ENCODE peak calls at places on chromosome 10, in nine cellular contexts. W, Y, Z, P, J, L, U, V and K are unnamed samples. For H3K36me3, the result is how much of the 10 kb centered on the place peaks cover.

GRCh38 chr10:33661580-33662269 is 327.3 kb upstream of the NRP1 start:
- DNase-seq in W (peak), Y (peak), Z (no peak), P (peak), J (peak), L (no peak), U (peak), V (peak), K (peak)

GRCh38 chr10:43259981-43260761 is 6.7 kb downstream of the RASGEF1A start:
- DNase-seq in W (peak), Y (no peak), Z (peak), P (peak), J (no peak), L (no peak), U (no peak), V (peak), K (no peak)

GRCh38 chr10:10193848-10194247 is 823.8 kb upstream of the CELF2 start:
- DNase-seq in W (no peak), Y (no peak), Z (no peak), P (no peak), J (no peak), L (no peak), U (no peak), V (no peak), K (no peak)

GRCh38 chr10:23001901-23002516 is 74.2 kb downstream of the ARMC3 start:
- DNase-seq in W (peak), Y (no peak), Z (no peak), P (no peak), J (no peak), L (no peak), U (peak), V (no peak), K (no peak)

GRCh38 chr10:101162677-101163076 is 31.6 kb downstream of the TLX1 start:
- DNase-seq in W (no peak), Y (no peak), Z (no peak), P (no peak), J (no peak), L (no peak), U (no peak), V (no peak), K (no peak)

GRCh38 chr10:71072146-71072819 is 140.1 kb upstream of the UNC5B start:
- DNase-seq in W (no peak), Y (no peak), Z (no peak), P (no peak), J (no peak), L (no peak), U (no peak), V (no peak), K (no peak)

GRCh38 chr10:68096913-68097509 is 12.3 kb upstream of the MYPN start:
- DNase-seq in W (peak), Y (peak), Z (no peak), P (no peak), J (no peak), L (no peak), U (peak), V (peak), K (peak)

GRCh38 chr10:122199070-122199469 is 72.0 kb upstream of the BTBD16 start:
- DNase-seq in W (no peak), Y (no peak), Z (no peak), P (peak), J (no peak), L (no peak), U (no peak), V (no peak), K (no peak)

GRCh38 chr10:120161116-120161515 is 268.6 kb downstream of the SEC23IP start:
- DNase-seq in W (no peak), Y (no peak), Z (no peak), P (no peak), J (no peak), L (no peak), U (peak), V (no peak), K (no peak)

GRCh38 chr10:126893841-126894240 is 11.4 kb upstream of the DOCK1 start:
- DNase-seq in W (no peak), Y (no peak), Z (no peak), P (no peak), J (no peak), L (no peak), U (no peak), V (no peak), K (no peak)

GRCh38 chr10:52312999-52313349 is 1.1 kb upstream of the DKK1 start:
- DNase-seq in W (no peak), Y (no peak), Z (no peak), P (no peak), J (no peak), L (no peak), U (peak), V (peak), K (no peak)

GRCh38 chr10:120735773-120736371 is 115.3 kb upstream of the WDR11 start:
- DNase-seq in W (peak), Y (peak), Z (no peak), P (no peak), J (no peak), L (no peak), U (peak), V (peak), K (no peak)

GRCh38 chr10:118045842-118046490 is 775 bp downstream of the RAB11FIP2 start:
- DNase-seq in W (no peak), Y (peak), Z (peak), P (no peak), J (peak), L (peak), U (peak), V (peak), K (peak)

GRCh38 chr10:35379226-35380137 is 43.2 kb downstream of the CCNY start:
- DNase-seq in W (no peak), Y (peak), Z (no peak), P (peak), J (no peak), L (peak), U (peak), V (peak), K (peak)

GRCh38 chr10:127990846-127991542 is 84.1 kb downstream of the PTPRE start:
- DNase-seq in W (no peak), Y (peak), Z (no peak), P (no peak), J (no peak), L (peak), U (peak), V (peak), K (no peak)

GRCh38 chr10:118251791-118252190 is 90.3 kb downstream of the FAM204A start:
- DNase-seq in W (no peak), Y (no peak), Z (no peak), P (no peak), J (no peak), L (no peak), U (peak), V (no peak), K (no peak)

GRCh38 chr10:68550747-68551411 is 9.3 kb upstream of the TET1 start:
- DNase-seq in W (peak), Y (peak), Z (no peak), P (no peak), J (no peak), L (peak), U (peak), V (peak), K (no peak)

GRCh38 chr10:95440326-95440725 is 120.8 kb downstream of the SORBS1 start:
- DNase-seq in W (no peak), Y (no peak), Z (no peak), P (no peak), J (no peak), L (no peak), U (no peak), V (no peak), K (no peak)
- H3K36me3 ChIP-seq in W (under half), Y (under half), Z (under half), P (under half), J (under half), L (under half), U (under half), V (under half), K (under half)

GRCh38 chr10:13188593-13188992 is 27.2 kb downstream of the MCM10 start:
- DNase-seq in W (no peak), Y (no peak), Z (no peak), P (no peak), J (no peak), L (no peak), U (no peak), V (no peak), K (peak)

GRCh38 chr10:13195016-13195415 is 33.7 kb downstream of the MCM10 start:
- DNase-seq in W (no peak), Y (no peak), Z (no peak), P (no peak), J (no peak), L (no peak), U (peak), V (no peak), K (no peak)

GRCh38 chr10:13189946-13190345 is 28.6 kb downstream of the MCM10 start:
- DNase-seq in W (no peak), Y (no peak), Z (no peak), P (no peak), J (no peak), L (no peak), U (peak), V (peak), K (no peak)

GRCh38 chr10:13191362-13191761 is 30.0 kb downstream of the MCM10 start:
- DNase-seq in W (no peak), Y (no peak), Z (no peak), P (no peak), J (no peak), L (no peak), U (no peak), V (no peak), K (no peak)

DNA sequence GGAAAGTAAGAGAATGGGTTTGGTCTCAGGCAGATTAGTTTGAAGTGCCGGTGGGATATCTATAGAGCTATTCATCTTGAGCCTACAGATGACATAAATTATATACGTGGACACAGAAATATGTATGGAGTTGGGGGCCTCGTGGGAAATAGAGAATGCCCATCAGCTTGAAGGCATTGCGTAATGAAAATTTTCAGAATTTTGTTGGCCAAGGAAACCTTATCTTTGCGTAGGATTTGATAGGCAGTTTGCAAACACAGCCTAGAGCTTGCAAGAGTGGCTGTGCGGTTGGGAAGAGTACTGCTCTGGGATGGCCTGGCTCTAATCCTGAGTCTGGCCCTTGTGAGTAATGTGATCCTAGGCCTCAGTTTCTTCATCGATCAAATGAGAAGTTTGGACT is 32.3 kb downstream of the MCM10 start:
- DNase-seq in W (no peak), Y (no peak), Z (no peak), P (no peak), J (no peak), L (no peak), U (no peak), V (peak), K (no peak)
- H3K36me3 ChIP-seq in W (under half), Y (under half), Z (under half), P (under half), J (under half), L (under half), U (under half), V (under half), K (under half)

GRCh38 chr10:13180788-13181187 is 19.4 kb downstream of the MCM10 start:
- DNase-seq in W (no peak), Y (no peak), Z (no peak), P (no peak), J (no peak), L (no peak), U (no peak), V (no peak), K (no peak)

GRCh38 chr10:13187135-13187534 is 25.8 kb downstream of the MCM10 start:
- DNase-seq in W (no peak), Y (no peak), Z (no peak), P (no peak), J (no peak), L (no peak), U (no peak), V (no peak), K (no peak)

GRCh38 chr10:13183625-13184024 is 22.3 kb downstream of the MCM10 start:
- DNase-seq in W (no peak), Y (no peak), Z (no peak), P (no peak), J (no peak), L (no peak), U (no peak), V (no peak), K (no peak)

GRCh38 chr10:13182424-13182823 is 21.1 kb downstream of the MCM10 start:
- DNase-seq in W (no peak), Y (no peak), Z (no peak), P (no peak), J (no peak), L (no peak), U (no peak), V (no peak), K (no peak)

DNA sequence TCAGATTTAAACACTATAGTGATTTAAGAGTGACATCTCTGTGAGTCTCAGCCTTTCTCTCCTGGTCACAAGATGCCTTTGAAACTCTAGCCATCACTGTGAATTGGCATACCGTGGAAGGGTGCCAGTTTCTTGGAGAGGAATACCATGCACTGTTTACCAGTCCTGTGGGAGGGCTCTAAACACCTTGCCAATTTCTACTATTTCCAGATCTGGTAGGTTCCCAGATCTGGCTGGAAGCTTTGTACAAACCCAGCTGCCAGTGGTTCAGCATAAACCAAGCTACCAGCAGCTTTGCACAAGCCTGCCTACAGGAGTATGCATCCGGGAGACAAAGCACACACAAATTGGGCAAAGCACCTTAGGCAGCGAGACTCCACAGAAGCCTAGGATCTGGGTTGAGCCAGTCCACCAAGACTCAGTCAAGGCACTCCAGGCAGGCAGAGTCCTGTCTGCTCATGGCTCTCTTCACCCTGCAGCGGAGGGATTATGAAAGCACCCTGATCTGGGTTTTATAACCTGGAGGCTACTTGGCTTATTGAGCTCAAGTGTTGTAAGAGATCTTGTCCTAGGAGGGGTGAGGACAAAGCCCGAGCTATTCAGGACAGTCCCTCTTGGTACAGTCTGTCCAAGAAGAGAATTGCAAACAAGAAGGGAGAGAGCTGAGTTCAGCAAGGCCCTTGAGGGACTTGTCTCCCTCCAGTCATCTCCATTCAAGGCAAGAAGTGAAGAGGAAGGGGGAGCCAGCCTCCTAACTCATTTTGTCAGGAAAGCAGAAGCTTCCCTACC is 23.6 kb downstream of the MCM10 start:
- DNase-seq in W (no peak), Y (no peak), Z (no peak), P (no peak), J (no peak), L (no peak), U (no peak), V (no peak), K (no peak)
- H3K36me3 ChIP-seq in W (under half), Y (under half), Z (under half), P (under half), J (under half), L (under half), U (under half), V (under half), K (under half)

DNA sequence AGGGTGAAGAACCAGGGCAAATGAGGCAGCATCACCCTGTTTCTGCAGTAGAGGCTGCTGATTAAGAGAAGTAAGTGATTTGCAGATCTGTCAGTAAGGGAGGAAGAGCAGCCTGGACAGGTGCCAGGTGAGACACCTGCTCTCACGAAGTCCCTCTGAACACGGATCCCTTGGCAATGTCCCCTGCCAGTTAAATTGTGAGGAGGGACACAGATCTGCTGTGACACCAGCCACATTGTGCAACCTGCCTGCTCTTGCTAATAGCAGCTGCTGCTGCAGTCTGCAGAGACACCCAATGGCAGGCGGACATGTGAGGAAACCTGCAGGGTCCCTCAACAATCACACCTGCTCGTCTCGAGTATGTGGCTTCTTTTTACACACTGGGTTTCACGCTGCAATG is 31.9 kb downstream of the ANXA11 start:
- DNase-seq in W (no peak), Y (no peak), Z (peak), P (no peak), J (no peak), L (no peak), U (no peak), V (no peak), K (peak)
- H3K36me3 ChIP-seq in W (under half), Y (under half), Z (under half), P (under half), J (half or more), L (under half), U (under half), V (under half), K (under half)

DNA sequence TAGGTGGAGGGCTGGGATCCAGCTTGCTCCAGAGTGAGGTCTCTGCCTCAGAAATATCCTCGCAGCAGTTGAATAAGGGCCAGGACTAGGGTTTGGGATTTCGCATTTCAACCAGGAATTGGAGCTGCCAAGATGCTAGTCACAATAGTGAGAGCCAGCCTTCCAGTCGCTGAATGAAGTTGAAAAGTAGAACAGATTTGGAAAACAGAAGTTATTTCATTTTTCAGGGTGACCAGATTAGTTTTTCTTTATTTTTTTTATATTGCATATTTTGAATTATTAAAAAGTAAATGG is 59.9 kb downstream of the PLCE1 start:
- DNase-seq in W (no peak), Y (no peak), Z (no peak), P (no peak), J (no peak), L (no peak), U (no peak), V (no peak), K (no peak)
- H3K36me3 ChIP-seq in W (under half), Y (under half), Z (under half), P (under half), J (under half), L (under half), U (under half), V (under half), K (under half)

GRCh38 chr10:14540062-14540461 is 209.3 kb upstream of the FRMD4A start:
- DNase-seq in W (no peak), Y (no peak), Z (no peak), P (no peak), J (no peak), L (no peak), U (no peak), V (no peak), K (no peak)
- H3K36me3 ChIP-seq in W (under half), Y (under half), Z (under half), P (under half), J (under half), L (under half), U (under half), V (under half), K (under half)

GRCh38 chr10:3150366-3150765 is 22.2 kb downstream of the PITRM1 start:
- DNase-seq in W (no peak), Y (no peak), Z (no peak), P (no peak), J (no peak), L (no peak), U (no peak), V (no peak), K (no peak)

GRCh38 chr10:3151889-3152565 is 20.6 kb downstream of the PITRM1 start:
- DNase-seq in W (no peak), Y (no peak), Z (no peak), P (no peak), J (no peak), L (no peak), U (no peak), V (no peak), K (no peak)

GRCh38 chr10:3149918-3150317 is 22.7 kb downstream of the PITRM1 start:
- DNase-seq in W (no peak), Y (no peak), Z (no peak), P (no peak), J (no peak), L (no peak), U (no peak), V (no peak), K (no peak)

GRCh38 chr10:3152566-3152935 is 20.0 kb downstream of the PITRM1 start:
- DNase-seq in W (no peak), Y (no peak), Z (no peak), P (no peak), J (no peak), L (no peak), U (no peak), V (no peak), K (no peak)

DNA sequence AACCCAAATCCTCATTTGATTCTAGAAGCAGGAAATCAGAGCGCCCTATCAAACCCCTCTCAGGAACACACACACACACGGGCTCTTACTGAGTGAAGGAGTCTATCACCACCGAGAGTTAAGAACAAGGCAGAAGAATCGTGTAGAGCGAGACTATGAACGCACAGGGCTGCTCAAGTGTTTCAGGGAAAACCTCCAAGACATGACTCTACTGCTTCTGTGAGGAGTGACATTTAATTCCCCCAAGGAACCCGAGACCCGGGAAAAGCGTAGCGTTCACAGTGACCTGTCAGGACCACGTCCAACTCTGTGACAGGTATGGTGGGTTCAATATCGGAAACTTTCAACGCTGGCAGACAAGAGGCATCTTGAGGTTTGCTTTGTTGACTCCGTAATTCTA is 21.6 kb downstream of the PITRM1 start:
- DNase-seq in W (no peak), Y (no peak), Z (no peak), P (no peak), J (no peak), L (no peak), U (no peak), V (no peak), K (no peak)
- H3K36me3 ChIP-seq in W (under half), Y (under half), Z (half or more), P (half or more), J (half or more), L (under half), U (half or more), V (half or more), K (under half)